ENCODE peak calls at places on chromosomes 11 and 22, in five cellular contexts. J is fibroblast of lung; V is stimulated activated CD4-positive, alpha-beta T cell treated with anti-CD3 and anti-CD28 coated beads, TNF-alpha, amount 100 ng/mL, for 4 hours; M is NCI-H1105 treated with DMSO at 0.1 percent for 48 hours; D is tibial nerve. A is an unnamed sample.
A peak's percentile ranks its signal among the peaks of the same experiment; 100 is the strongest.

GRCh38 chr11:27388869-27389268 is 25.9 kb upstream of the CCDC34 start:
- DNase-seq in J (peak; percentile 71), M (no peak), D (no peak), V (no peak), A (no peak)

GRCh38 chr11:122681731-122682130 is 26.2 kb downstream of the UBASH3B start:
- DNase-seq in D (no peak), M (no peak), J (peak; percentile 27), V (no peak), A (no peak)

GRCh38 chr11:48141475-48142100 is 75.0 kb upstream of the OR4B1 start:
- DNase-seq in V (no peak), D (no peak), M (no peak), J (peak; percentile 28), A (no peak)

GRCh38 chr22:48492371-48493320 is 1335.0 kb downstream of the BRD1 start:
- DNase-seq in D (peak; percentile 75), J (peak; percentile 73), V (no peak), M (peak; percentile 82), A (peak; percentile 36)

GRCh38 chr22:49569286-49570031 is 258.2 kb downstream of the BRD1 start:
- DNase-seq in M (no peak), V (no peak), J (no peak), D (no peak), A (no peak)

GRCh38 chr11:48103621-48104561 is 112.7 kb upstream of the OR4B1 start:
- DNase-seq in D (no peak), V (no peak), J (peak; percentile 82), M (no peak), A (no peak)

GRCh38 chr11:45543808-45544422 is 121.5 kb downstream of the CHST1 start:
- DNase-seq in M (no peak), D (no peak), J (peak; percentile 2), V (no peak), A (no peak)

GRCh38 chr11:61414547-61414946 is 15.2 kb downstream of the CPSF7 start:
- DNase-seq in J (no peak), V (no peak), D (no peak), M (no peak), A (no peak)

GRCh38 chr22:49999901-50000586 is 12.5 kb downstream of the IL17REL start:
- DNase-seq in V (no peak), M (no peak), D (no peak), J (no peak), A (no peak)